ENCODE peak calls at places on chromosomes 2 and 18, in six cellular contexts. D is left cardiac atrium, P is activated gamma-delta T cell, C is keratinocyte, U is NCI-H526, W is nephron progenitor cell. N is an unnamed sample.

GRCh38 chr2:24950100-24950499 is 21.7 kb downstream of the DNAJC27 start:
- DNase-seq in C (no peak), W (no peak), D (no peak), U (no peak), P (no peak), N (no peak)

GRCh38 chr2:127508621-127509034 is 17.7 kb downstream of the IWS1 start:
- DNase-seq in W (no peak), C (peak), U (no peak), D (peak), P (no peak), N (peak)

GRCh38 chr18:59748628-59749360 is 51.6 kb upstream of the CCBE1 start:
- DNase-seq in W (no peak), C (peak), U (no peak), D (no peak), P (no peak), N (no peak)

GRCh38 chr2:101349893-101350662 is 37.2 kb downstream of the CREG2 start:
- DNase-seq in P (no peak), U (no peak), C (no peak), W (no peak), D (no peak), N (peak)

GRCh38 chr18:48896875-48897511 is 53.8 kb downstream of the SMAD7 start:
- DNase-seq in P (no peak), D (peak), U (no peak), C (no peak), W (no peak), N (peak)

GRCh38 chr2:152635635-152636298 is 81.5 kb downstream of the PRPF40A start:
- DNase-seq in C (peak), D (peak), U (peak), P (no peak), W (peak), N (peak)

GRCh38 chr18:58464104-58464625 is 164.7 kb downstream of the ALPK2 start:
- DNase-seq in D (no peak), C (peak), W (no peak), P (no peak), U (no peak), N (no peak)

GRCh38 chr2:102509749-102510148 is 36.7 kb downstream of the SLC9A4 start:
- DNase-seq in C (no peak), W (no peak), P (no peak), U (no peak), D (no peak), N (no peak)

GRCh38 chr18:74546751-74547530 is 12.6 kb downstream of the CNDP1 start:
- DNase-seq in P (no peak), D (peak), W (no peak), C (no peak), U (no peak), N (peak)

GRCh38 chr2:226683196-226683595 is 116.4 kb downstream of the IRS1 start:
- DNase-seq in C (peak), U (no peak), D (no peak), P (no peak), W (no peak), N (no peak)

GRCh38 chr2:228352048-228352447 is 170.6 kb upstream of the SPHKAP start:
- DNase-seq in U (no peak), W (no peak), C (no peak), P (no peak), D (no peak), N (no peak)

GRCh38 chr2:121501070-121501469 is 29.6 kb upstream of the RNU4ATAC start:
- DNase-seq in W (no peak), D (no peak), U (no peak), C (no peak), P (no peak), N (no peak)

GRCh38 chr2:136927156-136927555 is 161.8 kb downstream of the THSD7B start:
- DNase-seq in C (no peak), P (no peak), W (no peak), D (no peak), U (no peak), N (no peak)

GRCh38 chr2:197328461-197328860 is 17.9 kb upstream of the ANKRD44 start:
- DNase-seq in C (no peak), P (no peak), D (no peak), W (no peak), U (no peak), N (no peak)

GRCh38 chr2:209472386-209472832 is 48.6 kb downstream of the MAP2 start:
- DNase-seq in W (no peak), U (no peak), P (no peak), C (no peak), D (no peak), N (peak)

GRCh38 chr2:100606740-100607343 is 44.0 kb downstream of the PDCL3 start:
- DNase-seq in U (peak), C (no peak), D (no peak), P (no peak), W (peak), N (peak)

GRCh38 chr2:216023055-216023648 is 9.8 kb upstream of the MREG start:
- DNase-seq in D (no peak), P (no peak), C (no peak), W (peak), U (peak), N (peak)